ENCODE peak calls at places on chromosomes 5 and 9, in five cellular contexts. Z, F, D, V and M are unnamed samples.

GRCh38 chr5:146188358-146188757 is 5.9 kb upstream of the LARS1 start:
- DNase-seq in Z (no peak), D (peak), V (peak), F (no peak), M (no peak)

GRCh38 chr9:128494108-128494742 is 10.3 kb upstream of the GLE1 start:
- DNase-seq in Z (peak), V (peak), F (no peak), D (peak), M (no peak)

GRCh38 chr9:89137548-89138462 is 40.8 kb downstream of the SHC3 start:
- DNase-seq in V (peak), Z (peak), F (peak), D (peak), M (peak)

GRCh38 chr5:176846335-176847140 is 36.2 kb downstream of the UNC5A start:
- DNase-seq in D (peak), Z (no peak), F (no peak), V (no peak), M (no peak)

GRCh38 chr5:147310059-147310704 is 75.4 kb downstream of the STK32A start:
- DNase-seq in F (peak), V (peak), Z (peak), D (peak), M (peak)

GRCh38 chr9:135103931-135104639 is 16.6 kb downstream of the OLFM1 start:
- DNase-seq in F (no peak), V (no peak), Z (no peak), D (no peak), M (no peak)

GRCh38 chr9:134185536-134186011 is 21.2 kb upstream of the RNU6ATAC start:
- DNase-seq in F (no peak), V (no peak), Z (no peak), D (peak), M (no peak)

GRCh38 chr5:179215576-179215975 is 129.7 kb downstream of the ADAMTS2 start:
- DNase-seq in D (peak), Z (no peak), F (no peak), V (no peak), M (no peak)

GRCh38 chr5:112938286-112938685 is 16.3 kb upstream of the REEP5 start:
- DNase-seq in F (no peak), V (no peak), D (no peak), Z (no peak), M (no peak)

GRCh38 chr5:150570333-150570732 is 62.4 kb downstream of the NDST1 start:
- DNase-seq in D (no peak), V (no peak), F (no peak), Z (no peak), M (no peak)

GRCh38 chr5:151448038-151448985 is 909 bp downstream of the SLC36A1 start:
- DNase-seq in Z (no peak), F (peak), V (no peak), D (peak), M (no peak)

GRCh38 chr5:92508271-92508670 is 1072.7 kb downstream of the NR2F1-AS1 start:
- DNase-seq in F (no peak), Z (no peak), D (peak), V (no peak), M (no peak)

GRCh38 chr9:124222918-124223720 is 34.6 kb upstream of the NEK6 start:
- DNase-seq in V (no peak), D (peak), Z (peak), F (peak), M (no peak)

GRCh38 chr5:76204191-76204590 is 121.0 kb downstream of the SV2C start:
- DNase-seq in D (no peak), Z (no peak), V (no peak), F (no peak), M (no peak)

GRCh38 chr5:95439801-95440493 is 48.8 kb downstream of the FAM81B start:
- DNase-seq in D (no peak), Z (no peak), V (no peak), F (no peak), M (no peak)

GRCh38 chr5:43900974-43901373 is 298.0 kb downstream of the NNT start:
- DNase-seq in D (no peak), F (no peak), V (no peak), Z (no peak), M (no peak)

GRCh38 chr5:169895876-169896275 is 84.4 kb downstream of the INSYN2B start:
- DNase-seq in V (peak), D (peak), F (no peak), Z (peak), M (no peak)

GRCh38 chr9:98118640-98119601 is at the start of gene TRIM14:
- DNase-seq in V (peak), D (peak), Z (peak), F (peak), M (peak)